ENCODE peak calls at places on chromosome 1, in eight cellular contexts. One of them, this sample, is unnamed. For H3K4me1, the result is how much of the 10 kb centered on the place peaks cover.

GRCh38 chr1:156538711-156539440 is 33.5 kb downstream of the IQGAP3 start:
- DNase-seq in K562: no peak
- DNase-seq in stomach: no peak
- DNase-seq in prostate gland: no peak
- DNase-seq in suprapubic skin: no peak
- DNase-seq in IMR-90: no peak
- DNase-seq in upper lobe of left lung: no peak
- DNase-seq in A549: no peak
- DNase-seq in this sample: no peak

GRCh38 chr1:24317081-24317480 is 2.1 kb upstream of the GRHL3 start:
- DNase-seq in stomach: no peak
- DNase-seq in prostate gland: peak
- DNase-seq in K562: no peak
- DNase-seq in suprapubic skin: no peak
- DNase-seq in A549: no peak
- DNase-seq in IMR-90: no peak
- DNase-seq in upper lobe of left lung: no peak
- DNase-seq in this sample: no peak

GRCh38 chr1:98389809-98390208 is 271.7 kb upstream of the SNX7 start:
- DNase-seq in upper lobe of left lung: no peak
- DNase-seq in IMR-90: peak
- DNase-seq in stomach: no peak
- DNase-seq in K562: no peak
- DNase-seq in suprapubic skin: no peak
- DNase-seq in prostate gland: no peak
- DNase-seq in A549: no peak
- DNase-seq in this sample: no peak

GRCh38 chr1:183609313-183609712 is 19.1 kb upstream of the NCF2 start:
- DNase-seq in K562: no peak
- DNase-seq in A549: peak
- DNase-seq in IMR-90: peak
- DNase-seq in upper lobe of left lung: peak
- DNase-seq in stomach: peak
- DNase-seq in suprapubic skin: no peak
- DNase-seq in prostate gland: no peak
- DNase-seq in this sample: peak

GRCh38 chr1:226002667-226003501 is 3.7 kb upstream of the SDE2 start:
- DNase-seq in suprapubic skin: peak
- DNase-seq in IMR-90: peak
- DNase-seq in A549: peak
- DNase-seq in upper lobe of left lung: peak
- DNase-seq in stomach: peak
- DNase-seq in K562: peak
- DNase-seq in prostate gland: peak
- DNase-seq in this sample: peak

GRCh38 chr1:160070243-160071163 is 543 bp upstream of the KCNJ10 start:
- DNase-seq in upper lobe of left lung: peak
- DNase-seq in prostate gland: peak
- DNase-seq in IMR-90: peak
- DNase-seq in K562: peak
- DNase-seq in A549: peak
- DNase-seq in stomach: peak
- DNase-seq in suprapubic skin: peak
- DNase-seq in this sample: peak

GRCh38 chr1:167455786-167456446 is 62.4 kb downstream of the CD247 start:
- DNase-seq in suprapubic skin: no peak
- DNase-seq in A549: no peak
- DNase-seq in IMR-90: no peak
- DNase-seq in K562: no peak
- DNase-seq in prostate gland: peak
- DNase-seq in upper lobe of left lung: peak
- DNase-seq in stomach: peak
- DNase-seq in this sample: no peak

GRCh38 chr1:58816747-58817221 is 32.9 kb upstream of the JUN start:
- DNase-seq in prostate gland: no peak
- DNase-seq in A549: no peak
- DNase-seq in upper lobe of left lung: no peak
- DNase-seq in IMR-90: peak
- DNase-seq in suprapubic skin: no peak
- DNase-seq in stomach: no peak
- DNase-seq in K562: no peak
- DNase-seq in this sample: no peak

GRCh38 chr1:201703646-201704438 is 125.1 kb upstream of the IPO9 start:
- DNase-seq in A549: peak
- DNase-seq in K562: peak
- DNase-seq in stomach: peak
- DNase-seq in upper lobe of left lung: peak
- DNase-seq in prostate gland: peak
- DNase-seq in suprapubic skin: peak
- DNase-seq in IMR-90: peak
- DNase-seq in this sample: peak

GRCh38 chr1:66521736-66522365 is 12.1 kb upstream of the SGIP1 start:
- DNase-seq in IMR-90: peak
- DNase-seq in stomach: no peak
- DNase-seq in A549: peak
- DNase-seq in prostate gland: no peak
- DNase-seq in suprapubic skin: no peak
- DNase-seq in K562: no peak
- DNase-seq in upper lobe of left lung: no peak
- DNase-seq in this sample: no peak

GRCh38 chr1:90114521-90115141 is 119.7 kb downstream of the ZNF326 start:
- DNase-seq in A549: peak
- DNase-seq in suprapubic skin: no peak
- DNase-seq in stomach: no peak
- DNase-seq in IMR-90: peak
- DNase-seq in prostate gland: no peak
- DNase-seq in K562: peak
- DNase-seq in upper lobe of left lung: no peak
- DNase-seq in this sample: no peak

GRCh38 chr1:232992227-232992626 is 41.8 kb downstream of the NTPCR start:
- DNase-seq in upper lobe of left lung: no peak
- DNase-seq in suprapubic skin: no peak
- DNase-seq in IMR-90: no peak
- DNase-seq in stomach: no peak
- DNase-seq in A549: no peak
- DNase-seq in K562: no peak
- DNase-seq in prostate gland: no peak
- DNase-seq in this sample: no peak

GRCh38 chr1:15803380-15803779 is 4.1 kb downstream of the UQCRHL start:
- DNase-seq in suprapubic skin: no peak
- DNase-seq in IMR-90: peak
- DNase-seq in stomach: no peak
- DNase-seq in A549: no peak
- DNase-seq in K562: peak
- DNase-seq in prostate gland: no peak
- DNase-seq in upper lobe of left lung: no peak
- DNase-seq in this sample: no peak

GRCh38 chr1:226985839-226986463 is 45.9 kb downstream of the COQ8A start:
- DNase-seq in prostate gland: no peak
- DNase-seq in stomach: no peak
- DNase-seq in suprapubic skin: no peak
- DNase-seq in IMR-90: no peak
- DNase-seq in upper lobe of left lung: no peak
- DNase-seq in K562: no peak
- DNase-seq in A549: no peak
- DNase-seq in this sample: peak

DNA sequence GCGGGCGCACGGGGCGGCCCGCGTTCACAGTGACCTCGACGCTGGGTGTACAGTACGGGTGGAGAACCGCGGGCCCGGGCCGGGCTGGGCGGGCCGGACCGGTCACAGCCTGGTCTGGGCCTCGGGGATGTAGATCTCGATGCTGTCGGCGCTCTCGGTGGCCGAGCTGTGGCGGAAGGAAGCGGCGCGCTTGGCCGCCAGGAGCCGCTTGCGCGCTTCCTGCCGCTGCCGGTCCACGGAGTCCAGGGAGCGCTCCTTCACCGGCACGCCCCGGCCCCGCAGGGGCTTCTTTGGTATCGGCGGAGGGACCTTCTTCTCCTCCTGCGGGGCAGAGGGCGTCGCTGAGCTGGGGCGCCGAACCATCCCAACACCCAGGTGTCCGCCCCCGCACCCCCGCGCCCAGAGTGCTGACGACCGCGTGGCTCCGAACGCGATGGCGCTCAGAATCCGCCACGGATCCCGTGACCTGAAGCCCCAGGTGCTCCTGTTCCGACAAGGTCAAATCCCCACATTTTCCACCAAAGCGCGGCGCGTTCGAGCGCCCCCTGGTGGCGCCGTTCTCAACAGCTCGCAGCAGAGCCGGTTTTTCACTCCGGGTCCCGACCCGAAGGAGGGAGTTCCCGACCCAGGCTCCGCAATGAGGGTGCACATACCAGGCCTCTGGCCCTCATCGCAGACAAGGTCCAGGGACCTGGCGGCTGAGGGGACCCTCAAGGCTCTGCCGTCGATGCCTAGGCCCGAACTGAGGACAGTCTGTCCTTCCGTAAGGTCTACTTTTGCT is 6.6 kb upstream of the SMIM12 start:
- DNase-seq in IMR-90: peak
- DNase-seq in prostate gland: peak
- DNase-seq in A549: peak
- DNase-seq in K562: peak
- DNase-seq in suprapubic skin: peak
- DNase-seq in stomach: peak
- DNase-seq in upper lobe of left lung: peak
- DNase-seq in this sample: peak
- TF ChIP-seq POLR2A in IMR-90: no peak
- TF ChIP-seq POLR2A in prostate gland: no peak
- TF ChIP-seq POLR2A in A549: no peak
- TF ChIP-seq POLR2A in K562: peak
- TF ChIP-seq POLR2A in suprapubic skin: peak
- TF ChIP-seq POLR2A in stomach: no peak
- TF ChIP-seq POLR2A in upper lobe of left lung: peak
- TF ChIP-seq POLR2A in this sample: peak

DNA sequence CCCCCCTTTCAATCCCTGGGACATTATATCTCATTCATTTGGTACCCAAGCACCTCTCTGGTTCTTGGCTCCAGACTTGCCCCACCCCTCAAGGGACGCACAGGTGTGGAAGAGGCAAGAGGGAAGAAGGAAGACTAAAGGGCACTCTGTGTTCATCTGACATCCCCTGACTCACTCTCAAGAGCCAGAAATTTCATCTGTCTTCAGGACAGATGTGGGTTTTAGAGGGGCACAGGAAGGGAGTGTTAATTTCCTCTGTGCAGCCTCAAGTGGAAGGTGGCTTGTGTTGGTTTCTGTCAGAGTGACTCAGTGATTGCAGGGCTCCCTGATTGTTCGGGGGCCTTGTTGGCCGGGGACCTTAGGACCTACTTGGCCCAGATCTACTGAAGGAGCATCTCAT is 2.4 kb downstream of the C2CD4D start:
- DNase-seq in prostate gland: no peak
- DNase-seq in IMR-90: no peak
- DNase-seq in suprapubic skin: no peak
- DNase-seq in upper lobe of left lung: no peak
- DNase-seq in A549: no peak
- DNase-seq in stomach: no peak
- DNase-seq in K562: no peak
- DNase-seq in this sample: no peak
- H3K4me1 ChIP-seq in prostate gland: under half
- H3K4me1 ChIP-seq in IMR-90: under half
- H3K4me1 ChIP-seq in suprapubic skin: half or more
- H3K4me1 ChIP-seq in upper lobe of left lung: under half
- H3K4me1 ChIP-seq in A549: under half
- H3K4me1 ChIP-seq in stomach: half or more
- H3K4me1 ChIP-seq in K562: under half
- H3K4me1 ChIP-seq in this sample: under half

GRCh38 chr1:150576367-150576711 is 3.1 kb downstream of the MCL1 start:
- DNase-seq in IMR-90: no peak
- DNase-seq in A549: no peak
- DNase-seq in stomach: no peak
- DNase-seq in upper lobe of left lung: no peak
- DNase-seq in K562: no peak
- DNase-seq in prostate gland: no peak
- DNase-seq in suprapubic skin: no peak
- DNase-seq in this sample: no peak

GRCh38 chr1:150575518-150576366 is 3.7 kb downstream of the MCL1 start:
- DNase-seq in upper lobe of left lung: no peak
- DNase-seq in stomach: no peak
- DNase-seq in K562: peak
- DNase-seq in A549: no peak
- DNase-seq in IMR-90: peak
- DNase-seq in prostate gland: no peak
- DNase-seq in suprapubic skin: no peak
- DNase-seq in this sample: no peak

GRCh38 chr1:150578278-150579109 is 916 bp downstream of the MCL1 start:
- DNase-seq in IMR-90: peak
- DNase-seq in upper lobe of left lung: peak
- DNase-seq in suprapubic skin: peak
- DNase-seq in A549: no peak
- DNase-seq in stomach: no peak
- DNase-seq in prostate gland: peak
- DNase-seq in K562: peak
- DNase-seq in this sample: peak

GRCh38 chr1:150577557-150578277 is 1.7 kb downstream of the MCL1 start:
- DNase-seq in upper lobe of left lung: no peak
- DNase-seq in suprapubic skin: no peak
- DNase-seq in stomach: no peak
- DNase-seq in IMR-90: peak
- DNase-seq in A549: no peak
- DNase-seq in K562: peak
- DNase-seq in prostate gland: no peak
- DNase-seq in this sample: no peak

DNA sequence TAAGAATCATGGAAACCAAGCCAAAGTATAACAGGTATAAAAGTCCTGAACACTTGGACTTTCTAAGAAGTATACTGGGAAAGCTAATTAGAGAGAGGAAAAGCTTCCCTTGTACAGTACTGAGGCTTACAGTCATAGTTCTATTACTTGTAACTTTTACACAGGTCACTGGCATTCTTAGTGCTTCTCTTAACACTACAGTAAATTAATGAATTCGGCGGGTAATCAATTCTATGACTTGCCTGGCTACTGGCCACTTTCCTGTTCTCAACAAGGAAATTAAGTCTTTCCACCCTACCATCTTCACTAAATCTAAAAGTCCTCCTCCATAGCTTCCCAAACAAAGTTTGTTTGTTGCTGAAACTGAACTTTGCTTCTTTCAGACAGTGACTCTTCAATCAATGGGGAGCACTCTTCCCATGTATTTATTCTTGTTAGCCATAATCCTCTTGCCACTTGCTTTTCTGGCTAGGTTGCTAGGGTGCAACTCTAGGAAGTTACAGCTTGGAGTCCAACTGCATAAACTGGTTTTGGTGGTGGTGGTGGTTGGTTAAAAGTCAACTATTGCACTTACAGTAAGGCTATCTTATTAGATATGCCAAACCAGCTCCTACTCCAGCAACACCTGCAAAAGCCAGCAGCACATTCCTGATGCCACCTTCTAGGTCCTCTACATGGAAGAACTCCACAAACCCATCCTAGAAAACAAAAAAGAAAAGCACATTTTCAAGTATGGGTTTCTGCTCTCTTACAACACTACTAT is 2.4 kb downstream of the MCL1 start:
- DNase-seq in stomach: no peak
- DNase-seq in prostate gland: peak
- DNase-seq in K562: peak
- DNase-seq in A549: no peak
- DNase-seq in suprapubic skin: no peak
- DNase-seq in IMR-90: peak
- DNase-seq in upper lobe of left lung: no peak
- DNase-seq in this sample: no peak
- TF ChIP-seq POLR2A in stomach: no peak
- TF ChIP-seq POLR2A in prostate gland: no peak
- TF ChIP-seq POLR2A in K562: peak
- TF ChIP-seq POLR2A in A549: no peak
- TF ChIP-seq POLR2A in suprapubic skin: no peak
- TF ChIP-seq POLR2A in IMR-90: no peak
- TF ChIP-seq POLR2A in upper lobe of left lung: no peak
- TF ChIP-seq POLR2A in this sample: no peak

GRCh38 chr1:207850621-207851407 is 60.1 kb downstream of the CD34 start:
- DNase-seq in IMR-90: no peak
- DNase-seq in A549: no peak
- DNase-seq in suprapubic skin: no peak
- DNase-seq in K562: no peak
- DNase-seq in prostate gland: no peak
- DNase-seq in stomach: no peak
- DNase-seq in upper lobe of left lung: no peak
- DNase-seq in this sample: peak
- H3K4me1 ChIP-seq in IMR-90: under half
- H3K4me1 ChIP-seq in A549: under half
- H3K4me1 ChIP-seq in suprapubic skin: half or more
- H3K4me1 ChIP-seq in K562: under half
- H3K4me1 ChIP-seq in prostate gland: under half
- H3K4me1 ChIP-seq in stomach: half or more
- H3K4me1 ChIP-seq in upper lobe of left lung: half or more
- H3K4me1 ChIP-seq in this sample: half or more

This sample was measured in gastrocnemius medialis.